ENCODE peak calls at places on chromosomes 7 and 10, in five cellular contexts. E is neuronal stem cell, Q is hepatocyte, S is HCT116, M is tibial artery. A is an unnamed sample. For H3K4me1, the result is how much of the 10 kb centered on the place peaks cover.

GRCh38 chr7:157554393-157555238 is 217.8 kb downstream of the DNAJB6 start:
- DNase-seq in E (no peak), Q (no peak), S (no peak), M (peak), A (no peak)

GRCh38 chr7:108028111-108028510 is 25.1 kb upstream of the LAMB1 start:
- DNase-seq in E (no peak), Q (peak), S (no peak), M (no peak), A (no peak)

GRCh38 chr10:98963608-98964007 is 272.0 kb downstream of the HPSE2 start:
- DNase-seq in E (no peak), Q (no peak), S (no peak), M (no peak), A (no peak)

GRCh38 chr7:143484059-143484458 is 6.4 kb downstream of the TAS2R41 start:
- DNase-seq in E (no peak), Q (no peak), S (no peak), M (no peak), A (no peak)

GRCh38 chr10:51014680-51015425 is 59.4 kb upstream of the PRKG1 start:
- DNase-seq in E (no peak), Q (no peak), S (no peak), M (no peak), A (no peak)

GRCh38 chr7:112140600-112140999 is 65.6 kb downstream of the DOCK4 start:
- DNase-seq in E (no peak), Q (no peak), S (no peak), M (no peak), A (no peak)

GRCh38 chr10:47360419-47361040 is 12.4 kb downstream of the RBP3 start:
- DNase-seq in E (no peak), Q (no peak), S (no peak), M (peak), A (peak)

GRCh38 chr7:109351493-109351892 is 781.8 kb downstream of the DNAJB9 start:
- DNase-seq in E (no peak), Q (no peak), S (no peak), M (no peak), A (no peak)

GRCh38 chr10:1063232-1063862 is 7.2 kb downstream of the WDR37 start:
- DNase-seq in E (no peak), Q (no peak), S (no peak), M (no peak), A (no peak)

GRCh38 chr7:91164948-91165845 is 99.0 kb upstream of the FZD1 start:
- DNase-seq in E (no peak), Q (no peak), S (no peak), M (no peak), A (no peak)

GRCh38 chr7:55124989-55125875 is 106.4 kb downstream of the EGFR start:
- DNase-seq in E (no peak), Q (no peak), S (no peak), M (no peak), A (peak)

GRCh38 chr7:74254858-74255379 is 720 bp upstream of the RFC2 start:
- DNase-seq in E (no peak), Q (no peak), S (no peak), M (no peak), A (no peak)

GRCh38 chr7:5173490-5173889 is 16.5 kb upstream of the WIPI2 start:
- DNase-seq in E (no peak), Q (no peak), S (no peak), M (no peak), A (no peak)

GRCh38 chr10:24568042-24568441 is 155.6 kb downstream of the ARHGAP21 start:
- DNase-seq in E (no peak), Q (no peak), S (no peak), M (no peak), A (no peak)

GRCh38 chr10:132977807-132978206 is 35.4 kb upstream of the CFAP46 start:
- DNase-seq in E (no peak), Q (no peak), S (no peak), M (peak), A (no peak)

GRCh38 chr7:2713978-2714377 is 26.0 kb downstream of the AMZ1 start:
- DNase-seq in E (no peak), Q (no peak), S (no peak), M (no peak), A (no peak)

GRCh38 chr7:2710901-2711551 is 23.0 kb downstream of the AMZ1 start:
- DNase-seq in E (no peak), Q (no peak), S (no peak), M (no peak), A (no peak)

GRCh38 chr7:2710256-2710655 is 22.3 kb downstream of the AMZ1 start:
- DNase-seq in E (no peak), Q (no peak), S (no peak), M (no peak), A (no peak)

GRCh38 chr7:2713370-2713769 is 25.4 kb downstream of the AMZ1 start:
- DNase-seq in E (no peak), Q (no peak), S (no peak), M (no peak), A (no peak)

DNA sequence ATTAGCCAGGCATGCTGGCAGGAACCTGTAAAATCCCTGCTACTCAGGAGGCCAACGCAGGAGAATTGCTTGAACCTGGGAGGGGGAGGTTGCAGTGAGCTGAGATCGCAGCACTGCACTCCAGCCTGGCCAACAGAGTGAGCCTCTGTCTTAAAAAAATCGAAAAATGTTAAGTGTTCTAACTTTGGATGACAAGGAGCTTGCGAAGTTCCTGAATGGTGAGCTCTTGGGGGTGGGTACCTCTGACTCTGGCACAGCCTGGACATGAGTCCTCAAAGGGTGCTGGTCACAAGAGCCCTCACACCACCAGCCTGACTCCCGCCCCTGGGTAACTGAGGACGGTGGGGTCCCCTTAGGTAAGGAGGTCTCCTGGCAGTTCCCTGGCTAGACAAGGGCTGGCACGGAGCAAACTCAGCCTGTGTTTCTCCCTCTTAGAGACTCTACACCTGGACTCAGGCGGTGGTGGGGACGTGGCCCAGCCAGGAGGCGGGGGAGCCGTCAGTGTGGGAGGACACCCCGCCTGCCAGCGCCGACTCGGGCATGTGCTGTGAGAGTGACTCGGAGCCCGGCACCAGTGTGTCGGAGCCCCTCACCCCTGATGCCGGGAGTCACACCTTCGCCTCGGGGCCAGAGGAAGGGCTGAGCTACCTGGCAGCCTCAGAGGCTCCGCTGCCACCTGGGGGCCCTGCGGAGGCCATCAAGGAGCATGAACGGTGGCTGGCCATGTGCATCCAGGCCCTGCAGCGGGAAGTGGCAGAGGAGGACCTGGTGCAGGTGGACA is 24.1 kb downstream of the AMZ1 start:
- DNase-seq in E (no peak), Q (no peak), S (no peak), M (no peak), A (no peak)
- H3K4me1 ChIP-seq in E (under half), Q (under half), S (under half), M (under half), A (under half)

GRCh38 chr10:69466689-69467088 is 15.4 kb downstream of the TSPAN15 start:
- DNase-seq in E (no peak), Q (no peak), S (no peak), M (no peak), A (no peak)

GRCh38 chr10:69466158-69466490 is 14.9 kb downstream of the TSPAN15 start:
- DNase-seq in E (no peak), Q (no peak), S (no peak), M (no peak), A (no peak)

GRCh38 chr10:69468771-69469129 is 17.5 kb downstream of the TSPAN15 start:
- DNase-seq in E (no peak), Q (no peak), S (no peak), M (no peak), A (no peak)

GRCh38 chr10:69470463-69471163 is 19.3 kb downstream of the TSPAN15 start:
- DNase-seq in E (no peak), Q (no peak), S (no peak), M (no peak), A (no peak)

DNA sequence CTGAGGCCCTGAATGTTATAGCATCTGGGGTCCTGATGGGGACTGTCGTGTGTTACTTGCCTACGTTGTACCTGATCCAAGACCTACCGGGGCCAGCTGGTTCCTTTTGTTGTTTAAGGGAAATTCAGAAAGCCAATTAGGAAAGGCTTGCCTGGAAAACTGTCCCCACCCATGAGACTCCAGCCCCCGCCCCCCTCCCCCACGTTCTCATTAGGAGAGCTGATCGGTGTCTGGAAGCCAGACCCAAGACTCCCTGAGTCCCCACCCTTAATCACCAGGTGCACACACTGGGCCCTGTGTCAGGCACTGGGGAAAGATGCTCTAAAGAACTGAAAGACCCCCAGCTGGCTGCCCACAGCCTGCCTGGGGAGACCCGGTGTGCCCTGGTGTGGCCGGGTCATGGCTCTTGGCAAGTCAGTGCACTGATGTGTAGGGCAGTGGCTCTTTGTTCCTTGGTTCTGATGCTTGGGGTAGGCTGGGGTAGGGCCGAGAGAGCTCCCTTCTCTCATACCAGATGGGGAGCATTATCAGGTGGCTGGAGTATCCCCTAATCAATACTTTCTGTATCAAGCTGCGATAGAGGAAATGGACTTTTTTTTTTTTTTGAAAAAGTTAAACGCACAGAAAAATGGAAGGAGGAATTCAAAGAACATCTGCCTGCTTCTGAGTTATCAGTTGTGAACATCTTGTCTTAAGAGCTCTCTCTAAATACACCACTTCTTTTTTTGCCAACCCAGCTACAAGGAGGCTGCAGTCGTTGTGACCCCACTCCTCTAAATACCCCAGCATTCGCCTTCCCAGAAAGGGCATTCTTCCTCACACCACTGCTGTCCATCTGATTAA is 16.9 kb downstream of the TSPAN15 start:
- DNase-seq in E (no peak), Q (no peak), S (no peak), M (no peak), A (no peak)
- H3K4me1 ChIP-seq in E (under half), Q (under half), S (under half), M (under half), A (half or more)

DNA sequence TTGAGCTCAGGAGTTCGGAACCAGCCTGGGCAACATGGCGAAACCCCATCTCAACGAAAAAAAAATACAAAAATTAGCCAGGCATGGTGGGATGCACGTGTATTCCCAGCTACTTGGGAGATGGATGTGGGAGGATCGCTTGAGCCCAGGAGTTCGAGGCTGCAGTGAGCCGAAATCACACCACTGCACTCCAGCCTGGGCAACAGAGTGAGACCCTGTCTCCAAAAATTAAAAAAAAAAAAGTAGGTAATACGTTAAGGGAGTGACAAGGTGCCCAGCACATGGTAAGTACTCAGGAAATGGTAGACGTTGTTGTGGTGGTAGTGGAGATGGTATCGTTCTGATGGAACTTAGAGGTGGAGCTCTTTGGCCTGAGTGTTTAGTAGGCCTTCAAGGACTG is 41.0 kb upstream of the XPNPEP1 start:
- DNase-seq in E (no peak), Q (no peak), S (no peak), M (no peak), A (no peak)
- H3K4me1 ChIP-seq in E (under half), Q (half or more), S (under half), M (under half), A (under half)

GRCh38 chr7:2282185-2282751 is 32.0 kb downstream of the SNX8 start:
- DNase-seq in E (no peak), Q (no peak), S (no peak), M (no peak), A (no peak)

GRCh38 chr7:2278026-2278425 is 36.0 kb downstream of the NUDT1 start:
- DNase-seq in E (no peak), Q (no peak), S (no peak), M (no peak), A (no peak)

GRCh38 chr7:2281556-2281955 is 32.7 kb downstream of the SNX8 start:
- DNase-seq in E (no peak), Q (no peak), S (no peak), M (no peak), A (no peak)

GRCh38 chr7:2283074-2283473 is 31.2 kb downstream of the SNX8 start:
- DNase-seq in E (no peak), Q (no peak), S (no peak), M (no peak), A (no peak)

DNA sequence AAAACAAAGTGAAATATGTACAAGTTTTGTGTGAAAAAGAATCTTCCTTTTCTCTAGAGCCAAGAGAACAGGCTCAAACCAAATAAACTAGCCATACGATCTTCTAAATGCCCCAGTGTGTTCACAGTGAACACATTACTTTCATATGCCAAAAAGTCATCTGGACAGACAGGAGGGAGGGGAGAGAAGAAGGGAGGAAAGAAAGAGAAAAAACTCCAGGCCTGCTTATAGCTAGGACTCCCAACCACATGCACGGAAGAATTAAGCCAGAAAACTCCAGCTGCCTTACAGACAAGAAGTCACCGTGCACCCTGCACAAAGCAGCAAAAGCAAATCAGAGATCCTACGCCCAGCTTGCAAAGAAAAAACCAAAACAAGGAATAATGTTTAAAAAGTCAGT is 34.4 kb downstream of the SNX8 start:
- DNase-seq in E (no peak), Q (no peak), S (no peak), M (no peak), A (no peak)
- H3K4me1 ChIP-seq in E (under half), Q (under half), S (under half), M (under half), A (under half)

GRCh38 chr10:124717911-124718734 is 26.1 kb downstream of the FAM53B start:
- DNase-seq in E (no peak), Q (no peak), S (no peak), M (no peak), A (peak)
- H3K4me1 ChIP-seq in E (under half), Q (under half), S (under half), M (under half), A (half or more)

GRCh38 chr7:102415685-102416225 is 17.6 kb upstream of the ORAI2 start:
- DNase-seq in E (no peak), Q (no peak), S (no peak), M (no peak), A (no peak)

GRCh38 chr7:102410918-102411317 is 14.8 kb downstream of the PRKRIP1 start:
- DNase-seq in E (no peak), Q (no peak), S (no peak), M (no peak), A (no peak)

GRCh38 chr7:102413071-102413470 is 16.9 kb downstream of the PRKRIP1 start:
- DNase-seq in E (no peak), Q (no peak), S (no peak), M (no peak), A (no peak)

GRCh38 chr7:102412548-102412947 is 16.4 kb downstream of the PRKRIP1 start:
- DNase-seq in E (no peak), Q (no peak), S (no peak), M (no peak), A (peak)

GRCh38 chr7:102413611-102414010 is 17.4 kb downstream of the PRKRIP1 start:
- DNase-seq in E (no peak), Q (no peak), S (no peak), M (no peak), A (no peak)
- H3K4me1 ChIP-seq in E (under half), Q (under half), S (under half), M (under half), A (under half)

GRCh38 chr10:71316081-71316785 is 2.8 kb upstream of the SLC29A3 start:
- DNase-seq in E (no peak), Q (no peak), S (no peak), M (no peak), A (no peak)
- H3K4me1 ChIP-seq in E (under half), Q (under half), S (under half), M (under half), A (under half)